ENCODE peak calls at places on chromosomes 13 and 19, in six cellular contexts. K, W, E, H, D and G are unnamed samples.

GRCh38 chr19:31154021-31154420 is 195.2 kb downstream of the TSHZ3 start:
- DNase-seq in K (no peak), W (no peak), E (no peak), H (no peak), D (peak), G (peak)

GRCh38 chr19:51020988-51021651 is 1.6 kb upstream of the KLK10 start:
- DNase-seq in K (peak), W (peak), E (no peak), H (peak), D (peak), G (peak)

GRCh38 chr13:46523972-46524737 is 28.8 kb upstream of the LRCH1 start:
- DNase-seq in K (no peak), W (no peak), E (no peak), H (no peak), D (peak), G (peak)

GRCh38 chr13:35891973-35892441 is 239.2 kb downstream of the DCLK1 start:
- DNase-seq in K (no peak), W (no peak), E (no peak), H (no peak), D (peak), G (peak)

GRCh38 chr13:25489238-25489637 is 117.5 kb downstream of the ATP8A2 start:
- DNase-seq in K (peak), W (no peak), E (no peak), H (peak), D (no peak), G (peak)

GRCh38 chr19:35090795-35091214 is 24.8 kb upstream of the FXYD3 start:
- DNase-seq in K (peak), W (no peak), E (no peak), H (peak), D (no peak), G (no peak)

GRCh38 chr13:79237981-79238380 is 168.1 kb downstream of the RBM26 start:
- DNase-seq in K (no peak), W (no peak), E (no peak), H (no peak), D (no peak), G (no peak)

GRCh38 chr13:73908809-73909208 is 225.4 kb downstream of the KLF12 start:
- DNase-seq in K (no peak), W (no peak), E (no peak), H (no peak), D (no peak), G (no peak)

GRCh38 chr19:46546194-46546896 is 50.7 kb upstream of the PNMA8B start:
- DNase-seq in K (peak), W (no peak), E (no peak), H (peak), D (peak), G (peak)

GRCh38 chr13:33494596-33495214 is 209.2 kb upstream of the STARD13 start:
- DNase-seq in K (peak), W (peak), E (no peak), H (no peak), D (peak), G (peak)

GRCh38 chr19:6707011-6707657 is 13.3 kb downstream of the C3 start:
- DNase-seq in K (no peak), W (no peak), E (no peak), H (no peak), D (no peak), G (no peak)

GRCh38 chr13:113034451-113035208 is 65.6 kb downstream of the MCF2L start:
- DNase-seq in K (peak), W (peak), E (no peak), H (peak), D (peak), G (peak)

GRCh38 chr13:99686157-99686572 is 184.9 kb downstream of the TM9SF2 start:
- DNase-seq in K (peak), W (no peak), E (no peak), H (peak), D (peak), G (peak)

GRCh38 chr13:51370116-51370515 is 30.6 kb downstream of the SERPINE3 start:
- DNase-seq in K (no peak), W (no peak), E (no peak), H (no peak), D (peak), G (peak)
- TF ChIP-seq CTCF in K (no peak), W (no peak), E (no peak), H (no peak), D (no peak), G (no peak)

GRCh38 chr19:10625003-10625761 is at the start of gene SLC44A2:
- DNase-seq in K (peak), W (no peak), E (no peak), H (peak), D (peak), G (peak)
- H3K4me3 ChIP-seq in K (peak), W (peak), E (no peak), H (peak), D (peak), G (peak)

DNA sequence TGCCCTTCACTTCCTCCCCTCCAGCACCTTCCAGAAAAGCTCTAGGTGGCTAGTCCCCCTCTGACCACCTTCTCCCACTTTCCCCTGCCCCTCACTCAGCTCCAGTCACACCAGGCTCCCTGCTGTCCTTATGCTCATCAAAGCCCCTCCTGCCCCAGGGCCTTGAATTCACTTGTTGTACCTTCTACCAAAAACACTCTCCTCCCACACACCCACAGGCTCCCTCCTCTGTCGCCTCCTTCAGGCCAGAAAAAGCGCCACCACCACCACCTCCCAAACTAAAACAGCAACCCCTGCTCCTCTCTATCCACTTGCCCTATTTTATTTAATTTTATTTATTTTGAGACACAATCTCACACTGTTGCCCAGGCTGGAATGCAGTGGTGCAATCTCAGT is 4.8 kb upstream of the CEACAM16 start:
- DNase-seq in K (peak), W (no peak), E (no peak), H (peak), D (no peak), G (no peak)
- TF ChIP-seq CTCF in K (peak), W (peak), E (no peak), H (peak), D (peak), G (peak)

GRCh38 chr13:65582160-65582559 is 1648.0 kb downstream of the PCDH9 start:
- DNase-seq in K (peak), W (no peak), E (no peak), H (peak), D (no peak), G (no peak)
- H3K4me3 ChIP-seq in K (no peak), W (no peak), E (no peak), H (no peak), D (no peak), G (no peak)